ENCODE peak calls at places on chromosomes 11 and 22, in nine cellular contexts. One of them, this sample, is unnamed.

GRCh38 chr11:112785104-112785503 is 176.1 kb upstream of the NCAM1 start:
- DNase-seq in hepatic stellate cell: no peak
- DNase-seq in smooth muscle cell of the brain vasculature: no peak
- DNase-seq in NCI-H2029: no peak
- DNase-seq in tibial nerve: no peak
- DNase-seq in A549: no peak
- DNase-seq in stimulated activated CD8-positive, alpha-beta memory T cell treated with anti-CD3 and anti-CD28 coated beads, Interleukin-15, amount 100 ng/mL, for 24 hours: no peak
- DNase-seq in kidney: no peak
- DNase-seq in stomach: no peak
- DNase-seq in this sample: peak

GRCh38 chr22:29816128-29816527 is 21.9 kb downstream of the ASCC2 start:
- DNase-seq in hepatic stellate cell: no peak
- DNase-seq in smooth muscle cell of the brain vasculature: no peak
- DNase-seq in NCI-H2029: no peak
- DNase-seq in tibial nerve: no peak
- DNase-seq in A549: no peak
- DNase-seq in stimulated activated CD8-positive, alpha-beta memory T cell treated with anti-CD3 and anti-CD28 coated beads, Interleukin-15, amount 100 ng/mL, for 24 hours: no peak
- DNase-seq in kidney: no peak
- DNase-seq in stomach: no peak
- DNase-seq in this sample: no peak

GRCh38 chr11:69198891-69199582 is 43.3 kb downstream of the SMIM38 start:
- DNase-seq in hepatic stellate cell: no peak
- DNase-seq in smooth muscle cell of the brain vasculature: no peak
- DNase-seq in NCI-H2029: no peak
- DNase-seq in tibial nerve: no peak
- DNase-seq in A549: no peak
- DNase-seq in stimulated activated CD8-positive, alpha-beta memory T cell treated with anti-CD3 and anti-CD28 coated beads, Interleukin-15, amount 100 ng/mL, for 24 hours: no peak
- DNase-seq in kidney: no peak
- DNase-seq in stomach: no peak
- DNase-seq in this sample: no peak

GRCh38 chr22:46062971-46063631 is 86.1 kb upstream of the WNT7B start:
- DNase-seq in hepatic stellate cell: no peak
- DNase-seq in smooth muscle cell of the brain vasculature: no peak
- DNase-seq in NCI-H2029: no peak
- DNase-seq in tibial nerve: no peak
- DNase-seq in A549: no peak
- DNase-seq in stimulated activated CD8-positive, alpha-beta memory T cell treated with anti-CD3 and anti-CD28 coated beads, Interleukin-15, amount 100 ng/mL, for 24 hours: no peak
- DNase-seq in kidney: peak
- DNase-seq in stomach: peak
- DNase-seq in this sample: peak

GRCh38 chr11:74319139-74319538 is 7.7 kb upstream of the P4HA3 start:
- DNase-seq in hepatic stellate cell: peak
- DNase-seq in smooth muscle cell of the brain vasculature: peak
- DNase-seq in NCI-H2029: no peak
- DNase-seq in tibial nerve: no peak
- DNase-seq in A549: no peak
- DNase-seq in stimulated activated CD8-positive, alpha-beta memory T cell treated with anti-CD3 and anti-CD28 coated beads, Interleukin-15, amount 100 ng/mL, for 24 hours: no peak
- DNase-seq in kidney: no peak
- DNase-seq in stomach: no peak
- DNase-seq in this sample: no peak

GRCh38 chr11:110829873-110830272 is 117.6 kb upstream of the ARHGAP20 start:
- DNase-seq in hepatic stellate cell: no peak
- DNase-seq in smooth muscle cell of the brain vasculature: no peak
- DNase-seq in NCI-H2029: no peak
- DNase-seq in tibial nerve: no peak
- DNase-seq in A549: no peak
- DNase-seq in stimulated activated CD8-positive, alpha-beta memory T cell treated with anti-CD3 and anti-CD28 coated beads, Interleukin-15, amount 100 ng/mL, for 24 hours: no peak
- DNase-seq in kidney: no peak
- DNase-seq in stomach: no peak
- DNase-seq in this sample: no peak

GRCh38 chr11:71474771-71475483 is 21.9 kb downstream of the NADSYN1 start:
- DNase-seq in hepatic stellate cell: no peak
- DNase-seq in smooth muscle cell of the brain vasculature: no peak
- DNase-seq in NCI-H2029: no peak
- DNase-seq in tibial nerve: no peak
- DNase-seq in A549: no peak
- DNase-seq in stimulated activated CD8-positive, alpha-beta memory T cell treated with anti-CD3 and anti-CD28 coated beads, Interleukin-15, amount 100 ng/mL, for 24 hours: no peak
- DNase-seq in kidney: peak
- DNase-seq in stomach: no peak
- DNase-seq in this sample: no peak

GRCh38 chr11:1111545-1112212 is 37.0 kb downstream of the MUC2 start:
- DNase-seq in hepatic stellate cell: no peak
- DNase-seq in smooth muscle cell of the brain vasculature: no peak
- DNase-seq in NCI-H2029: no peak
- DNase-seq in tibial nerve: no peak
- DNase-seq in A549: no peak
- DNase-seq in stimulated activated CD8-positive, alpha-beta memory T cell treated with anti-CD3 and anti-CD28 coated beads, Interleukin-15, amount 100 ng/mL, for 24 hours: no peak
- DNase-seq in kidney: peak
- DNase-seq in stomach: no peak
- DNase-seq in this sample: no peak

GRCh38 chr11:45193695-45194094 is 47.3 kb downstream of the PRDM11 start:
- DNase-seq in hepatic stellate cell: no peak
- DNase-seq in smooth muscle cell of the brain vasculature: no peak
- DNase-seq in NCI-H2029: no peak
- DNase-seq in tibial nerve: no peak
- DNase-seq in A549: no peak
- DNase-seq in stimulated activated CD8-positive, alpha-beta memory T cell treated with anti-CD3 and anti-CD28 coated beads, Interleukin-15, amount 100 ng/mL, for 24 hours: no peak
- DNase-seq in kidney: no peak
- DNase-seq in stomach: no peak
- DNase-seq in this sample: no peak